ENCODE peak calls at places on chromosomes 7 and 10, in four cellular contexts. D, F, I and V are unnamed samples.

GRCh38 chr7:122369756-122370155 is 65.2 kb upstream of the FEZF1 start:
- DNase-seq in D (no peak), F (no peak), I (no peak), V (no peak)

GRCh38 chr7:13897825-13898224 is 91.6 kb downstream of the ETV1 start:
- DNase-seq in D (no peak), F (no peak), I (no peak), V (no peak)

GRCh38 chr7:121519548-121520521 is 123.7 kb upstream of the FAM3C start:
- DNase-seq in D (no peak), F (no peak), I (no peak), V (no peak)

GRCh38 chr7:40009301-40009700 is 59.2 kb downstream of the CDK13 start:
- DNase-seq in D (no peak), F (no peak), I (no peak), V (no peak)

GRCh38 chr10:43214956-43215561 is 51.8 kb downstream of the RASGEF1A start:
- DNase-seq in D (no peak), F (no peak), I (no peak), V (no peak)

GRCh38 chr10:2077231-2077630 is 339.9 kb upstream of the ADARB2 start:
- DNase-seq in D (no peak), F (no peak), I (no peak), V (no peak)

GRCh38 chr7:112180223-112180622 is 26.0 kb downstream of the DOCK4 start:
- DNase-seq in D (no peak), F (no peak), I (no peak), V (no peak)

GRCh38 chr7:69186974-69187373 is 411.3 kb upstream of the AUTS2 start:
- DNase-seq in D (no peak), F (no peak), I (no peak), V (no peak)

GRCh38 chr7:14639801-14640200 is 262.8 kb downstream of the DGKB start:
- DNase-seq in D (no peak), F (no peak), I (no peak), V (no peak)

GRCh38 chr7:6438427-6438826 is 9.3 kb downstream of the DAGLB start:
- DNase-seq in D (no peak), F (no peak), I (no peak), V (no peak)

GRCh38 chr10:102462512-102463054 is 11.2 kb upstream of the C10orf95 start:
- DNase-seq in D (peak), F (no peak), I (no peak), V (no peak)

GRCh38 chr10:49646256-49646870 is 32.5 kb downstream of the CHAT start:
- DNase-seq in D (no peak), F (no peak), I (no peak), V (no peak)

GRCh38 chr10:72025832-72026231 is 61.6 kb downstream of the CHST3 start:
- DNase-seq in D (no peak), F (no peak), I (no peak), V (no peak)

GRCh38 chr10:13328126-13328525 is 20.0 kb downstream of the SEPHS1 start:
- DNase-seq in D (no peak), F (no peak), I (no peak), V (no peak)

GRCh38 chr7:50486512-50486911 is 36.4 kb upstream of the FIGNL1 start:
- DNase-seq in D (no peak), F (no peak), I (no peak), V (no peak)

DNA sequence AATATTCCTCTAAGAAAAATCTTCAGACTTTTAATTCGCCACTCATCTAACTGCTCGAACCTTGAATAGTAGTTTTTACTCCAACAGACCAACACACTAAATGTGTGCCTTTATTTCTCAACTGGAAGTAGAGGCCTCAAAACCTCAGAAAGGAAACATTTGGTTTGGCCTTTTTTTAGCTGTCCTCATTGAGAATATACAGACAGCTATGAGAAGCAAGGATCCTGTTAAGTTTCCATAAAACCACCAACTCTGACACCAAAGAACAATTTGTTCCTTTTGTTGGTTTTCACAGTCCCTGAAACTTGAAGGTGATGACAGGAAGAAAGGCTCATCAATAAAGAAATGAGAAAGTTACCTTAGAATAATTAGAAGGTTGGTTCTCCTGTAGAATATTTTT is 199.2 kb upstream of the MEOX2 start:
- DNase-seq in D (no peak), F (no peak), I (no peak), V (no peak)
- TF ChIP-seq SPI1 in D (no peak), F (no peak), I (no peak), V (no peak)

GRCh38 chr7:29207469-29207868 is 12.9 kb downstream of the CHN2 start:
- DNase-seq in D (no peak), F (no peak), I (no peak), V (no peak)
- TF ChIP-seq SPI1 in D (no peak), F (no peak), I (no peak), V (no peak)

DNA sequence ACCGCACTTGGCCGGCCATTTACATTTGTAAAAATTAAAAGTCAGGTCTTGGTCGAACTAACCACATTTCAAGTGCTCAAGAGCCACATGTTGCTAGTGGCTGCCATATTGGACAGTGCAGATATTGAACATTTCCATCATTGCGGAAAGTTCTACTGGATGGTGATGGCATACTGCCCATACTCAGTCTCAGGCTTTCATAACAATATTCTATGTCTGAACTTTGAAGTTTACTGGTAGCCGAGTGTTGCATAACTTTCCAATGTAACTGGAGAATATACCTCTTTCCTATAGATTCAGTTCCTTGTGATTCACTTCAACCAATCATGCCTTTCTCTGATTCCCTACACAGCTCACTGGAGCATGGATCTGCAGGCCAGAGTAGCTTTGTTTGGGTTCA is 43.7 kb downstream of the PSMC2 start:
- DNase-seq in D (no peak), F (no peak), I (no peak), V (no peak)
- TF ChIP-seq SPI1 in D (no peak), F (no peak), I (no peak), V (no peak)

GRCh38 chr10:129332476-129332875 is 134.6 kb upstream of the MGMT start:
- DNase-seq in D (no peak), F (no peak), I (peak), V (no peak)
- TF ChIP-seq SPI1 in D (no peak), F (no peak), I (no peak), V (no peak)

GRCh38 chr10:54009672-54010071 is 791.4 kb downstream of the PCDH15 start:
- DNase-seq in D (no peak), F (no peak), I (no peak), V (no peak)
- TF ChIP-seq SPI1 in D (no peak), F (no peak), I (no peak), V (no peak)